ENCODE peak calls at places on chromosomes 5 and 9, in eight cellular contexts. J is T-helper 1 cell; S is nucleus accumbens; D is stimulated activated naive CD8-positive, alpha-beta T cell treated with anti-CD3 and anti-CD28 coated beads, Interleukin-15, Interleukin-2, amounts not matched to agents 100 U/mL and 50 U/mL, for 24 hours; F is CD8-positive, alpha-beta memory T cell; U is T-helper 2 cell; R is NCI-H460; E is right cardiac atrium. C is an unnamed sample.

GRCh38 chr5:147348046-147348445 is 113.2 kb downstream of the STK32A start:
- DNase-seq in F (no peak), U (no peak), E (no peak), D (no peak), S (no peak), J (no peak), R (no peak), C (no peak)

GRCh38 chr9:85884236-85884635 is 56.7 kb upstream of the NAA35 start:
- DNase-seq in D (no peak), S (no peak), U (no peak), E (no peak), F (no peak), J (no peak), R (peak; percentile 61), C (no peak)

GRCh38 chr5:107670028-107670926 is 460 bp downstream of the EFNA5 start:
- DNase-seq in S (no peak), J (no peak), D (peak; percentile 22), U (no peak), R (no peak), E (peak; percentile 72), F (no peak), C (no peak)

GRCh38 chr9:91100878-91101450 is 260.8 kb downstream of the AUH start:
- DNase-seq in D (no peak), E (peak; percentile 69), F (no peak), J (no peak), R (no peak), S (no peak), U (no peak), C (no peak)

GRCh38 chr5:67206381-67207328 is 10.1 kb upstream of the CD180 start:
- DNase-seq in U (peak; percentile 80), R (no peak), F (peak; percentile 88), S (no peak), E (no peak), D (peak; percentile 83), J (peak; percentile 65), C (peak; percentile 96)

GRCh38 chr9:76456202-76456926 is 2.6 kb upstream of the GCNT1 start:
- DNase-seq in S (no peak), F (peak; percentile 21), D (no peak), R (no peak), E (peak; percentile 67), U (no peak), J (peak; percentile 12), C (no peak)

GRCh38 chr9:109047259-109047658 is 34.0 kb upstream of the CTNNAL1 start:
- DNase-seq in E (no peak), R (no peak), D (no peak), U (no peak), J (no peak), F (no peak), S (no peak), C (no peak)

GRCh38 chr5:132283423-132284043 is 10.7 kb upstream of the SLC22A4 start:
- DNase-seq in F (no peak), R (peak; percentile 18), E (peak; percentile 67), D (no peak), J (no peak), U (no peak), S (no peak), C (no peak)

GRCh38 chr9:127786773-127787123 is 914 bp downstream of the CDK9 start:
- DNase-seq in E (peak; percentile 61), U (no peak), J (no peak), F (no peak), S (no peak), R (no peak), D (no peak), C (no peak)

GRCh38 chr5:54275361-54275760 is 35.0 kb downstream of the ARL15 start:
- DNase-seq in S (no peak), J (no peak), U (no peak), R (no peak), E (no peak), D (no peak), F (no peak), C (no peak)

GRCh38 chr5:154309805-154310204 is 119.3 kb downstream of the GALNT10 start:
- DNase-seq in D (peak; percentile 5), U (no peak), S (no peak), F (no peak), J (no peak), R (no peak), E (no peak), C (no peak)

GRCh38 chr9:92004045-92004392 is 54.0 kb upstream of the ROR2 start:
- DNase-seq in J (no peak), R (no peak), S (no peak), U (no peak), E (no peak), D (no peak), F (no peak), C (no peak)

GRCh38 chr9:137304383-137305059 is 2.5 kb upstream of the NRARP start:
- DNase-seq in R (no peak), J (no peak), F (no peak), D (peak; percentile 16), U (no peak), S (no peak), E (peak; percentile 43), C (no peak)

GRCh38 chr9:95733687-95734659 is 141.5 kb upstream of the ERCC6L2 start:
- DNase-seq in D (no peak), E (no peak), J (no peak), F (no peak), S (no peak), R (no peak), U (no peak), C (no peak)

GRCh38 chr9:116287721-116288120 is 134.1 kb downstream of the PAPPA start:
- DNase-seq in E (no peak), S (no peak), J (no peak), U (no peak), F (no peak), R (no peak), D (no peak), C (no peak)

GRCh38 chr9:34927061-34927460 is 31.0 kb upstream of the PHF24 start:
- DNase-seq in S (peak; percentile 13), F (no peak), D (no peak), R (no peak), U (no peak), J (no peak), E (peak; percentile 36), C (no peak)

GRCh38 chr5:77015938-77016569 is 14.2 kb upstream of the AGGF1 start:
- DNase-seq in S (no peak), R (peak; percentile 46), J (no peak), F (no peak), U (no peak), E (no peak), D (no peak), C (peak; percentile 39)

GRCh38 chr5:157026789-157027424 is 32.0 kb downstream of the HAVCR1 start:
- DNase-seq in U (no peak), S (no peak), J (no peak), D (peak; percentile 21), F (no peak), R (peak; percentile 4), E (no peak), C (peak; percentile 17)

GRCh38 chr5:153827407-153827806 is 211.3 kb downstream of the FAM114A2 start:
- DNase-seq in J (no peak), D (no peak), R (no peak), E (peak; percentile 37), F (no peak), S (no peak), U (no peak), C (no peak)

GRCh38 chr5:116032094-116032517 is at the start of gene ARL14EPL:
- DNase-seq in J (no peak), U (no peak), E (peak; percentile 52), R (peak; percentile 46), F (peak; percentile 13), D (no peak), S (no peak), C (peak; percentile 41)

GRCh38 chr5:80124519-80124918 is 89.4 kb downstream of the THBS4 start:
- DNase-seq in R (no peak), J (no peak), U (no peak), E (no peak), S (no peak), D (no peak), F (no peak), C (no peak)

GRCh38 chr9:137422668-137423000 is 328 bp downstream of the EXD3 start:
- DNase-seq in R (no peak), J (peak; percentile 31), U (no peak), E (no peak), F (no peak), S (no peak), D (peak; percentile 53), C (no peak)

GRCh38 chr5:109876941-109877669 is 187.4 kb downstream of the MAN2A1 start:
- DNase-seq in E (peak; percentile 29), U (no peak), F (no peak), S (no peak), R (no peak), J (no peak), D (no peak), C (no peak)

GRCh38 chr5:73442152-73442860 is 6.3 kb downstream of the FOXD1 start:
- DNase-seq in D (no peak), S (no peak), F (no peak), J (no peak), E (no peak), R (no peak), U (no peak), C (no peak)

GRCh38 chr5:81838307-81838906 is 87.5 kb upstream of the SSBP2 start:
- DNase-seq in F (peak; percentile 11), D (no peak), U (no peak), E (no peak), S (no peak), J (no peak), R (peak; percentile 33), C (no peak)

GRCh38 chr9:95094002-95094401 is 223.5 kb downstream of the FANCC start:
- DNase-seq in E (no peak), S (no peak), J (no peak), U (no peak), F (no peak), D (no peak), R (no peak), C (no peak)

GRCh38 chr5:10364186-10364689 is 10.7 kb downstream of the MARCHF6 start:
- DNase-seq in F (peak; percentile 13), E (no peak), D (no peak), R (no peak), J (no peak), U (no peak), S (no peak), C (no peak)